ENCODE peak calls at places on chromosomes 13 and 19, in six cellular contexts. One of them, this sample, is unnamed.

GRCh38 chr13:44967656-44968451 is 21.4 kb downstream of the NUFIP1 start:
- DNase-seq in H7: no peak
- DNase-seq in nucleus accumbens: no peak
- DNase-seq in mesenteric fat pad: no peak
- DNase-seq in stimulated activated CD8-positive, alpha-beta memory T cell treated with anti-CD3 and anti-CD28 coated beads, Interleukin-15, amount 100 ng/mL, for 1 hour: no peak
- DNase-seq in GM04504: no peak
- DNase-seq in this sample: no peak

GRCh38 chr19:18596752-18597157 is 8.2 kb downstream of the REX1BD start:
- DNase-seq in H7: peak
- DNase-seq in nucleus accumbens: no peak
- DNase-seq in mesenteric fat pad: no peak
- DNase-seq in stimulated activated CD8-positive, alpha-beta memory T cell treated with anti-CD3 and anti-CD28 coated beads, Interleukin-15, amount 100 ng/mL, for 1 hour: no peak
- DNase-seq in GM04504: no peak
- DNase-seq in this sample: no peak

GRCh38 chr13:42486711-42487198 is 87.2 kb upstream of the TNFSF11 start:
- DNase-seq in H7: no peak
- DNase-seq in nucleus accumbens: no peak
- DNase-seq in mesenteric fat pad: no peak
- DNase-seq in stimulated activated CD8-positive, alpha-beta memory T cell treated with anti-CD3 and anti-CD28 coated beads, Interleukin-15, amount 100 ng/mL, for 1 hour: no peak
- DNase-seq in GM04504: no peak
- DNase-seq in this sample: peak

GRCh38 chr19:28396259-28396940 is 816.6 kb downstream of the UQCRFS1 start:
- DNase-seq in H7: no peak
- DNase-seq in nucleus accumbens: no peak
- DNase-seq in mesenteric fat pad: no peak
- DNase-seq in stimulated activated CD8-positive, alpha-beta memory T cell treated with anti-CD3 and anti-CD28 coated beads, Interleukin-15, amount 100 ng/mL, for 1 hour: no peak
- DNase-seq in GM04504: no peak
- DNase-seq in this sample: no peak

GRCh38 chr13:97133955-97134354 is 88.2 kb upstream of the MBNL2 start:
- DNase-seq in H7: no peak
- DNase-seq in nucleus accumbens: no peak
- DNase-seq in mesenteric fat pad: no peak
- DNase-seq in stimulated activated CD8-positive, alpha-beta memory T cell treated with anti-CD3 and anti-CD28 coated beads, Interleukin-15, amount 100 ng/mL, for 1 hour: no peak
- DNase-seq in GM04504: no peak
- DNase-seq in this sample: no peak

GRCh38 chr19:57887195-57887941 is 1.5 kb downstream of the ZNF814 start:
- DNase-seq in H7: peak
- DNase-seq in nucleus accumbens: no peak
- DNase-seq in mesenteric fat pad: no peak
- DNase-seq in stimulated activated CD8-positive, alpha-beta memory T cell treated with anti-CD3 and anti-CD28 coated beads, Interleukin-15, amount 100 ng/mL, for 1 hour: no peak
- DNase-seq in GM04504: no peak
- DNase-seq in this sample: peak

GRCh38 chr13:59534806-59535205 is 628.9 kb downstream of the DIAPH3 start:
- DNase-seq in H7: no peak
- DNase-seq in nucleus accumbens: no peak
- DNase-seq in mesenteric fat pad: no peak
- DNase-seq in stimulated activated CD8-positive, alpha-beta memory T cell treated with anti-CD3 and anti-CD28 coated beads, Interleukin-15, amount 100 ng/mL, for 1 hour: no peak
- DNase-seq in GM04504: no peak
- DNase-seq in this sample: no peak

GRCh38 chr19:45101796-45102195 is 8.8 kb downstream of the PPP1R37 start:
- DNase-seq in H7: peak
- DNase-seq in nucleus accumbens: no peak
- DNase-seq in mesenteric fat pad: no peak
- DNase-seq in stimulated activated CD8-positive, alpha-beta memory T cell treated with anti-CD3 and anti-CD28 coated beads, Interleukin-15, amount 100 ng/mL, for 1 hour: no peak
- DNase-seq in GM04504: no peak
- DNase-seq in this sample: no peak

GRCh38 chr19:13165091-13165997 is 15.1 kb downstream of the IER2 start:
- DNase-seq in H7: no peak
- DNase-seq in nucleus accumbens: no peak
- DNase-seq in mesenteric fat pad: no peak
- DNase-seq in stimulated activated CD8-positive, alpha-beta memory T cell treated with anti-CD3 and anti-CD28 coated beads, Interleukin-15, amount 100 ng/mL, for 1 hour: no peak
- DNase-seq in GM04504: no peak
- DNase-seq in this sample: no peak

GRCh38 chr19:39971380-39971841 is 446 bp downstream of the PSMC4 start:
- DNase-seq in H7: peak
- DNase-seq in nucleus accumbens: no peak
- DNase-seq in mesenteric fat pad: no peak
- DNase-seq in stimulated activated CD8-positive, alpha-beta memory T cell treated with anti-CD3 and anti-CD28 coated beads, Interleukin-15, amount 100 ng/mL, for 1 hour: no peak
- DNase-seq in GM04504: no peak
- DNase-seq in this sample: no peak

GRCh38 chr19:5091576-5092215 is 122.8 kb downstream of the KDM4B start:
- DNase-seq in H7: no peak
- DNase-seq in nucleus accumbens: no peak
- DNase-seq in mesenteric fat pad: no peak
- DNase-seq in stimulated activated CD8-positive, alpha-beta memory T cell treated with anti-CD3 and anti-CD28 coated beads, Interleukin-15, amount 100 ng/mL, for 1 hour: no peak
- DNase-seq in GM04504: peak
- DNase-seq in this sample: no peak

GRCh38 chr13:102847272-102848234 is 1.7 kb downstream of the ERCC5 start:
- DNase-seq in H7: no peak
- DNase-seq in nucleus accumbens: no peak
- DNase-seq in mesenteric fat pad: no peak
- DNase-seq in stimulated activated CD8-positive, alpha-beta memory T cell treated with anti-CD3 and anti-CD28 coated beads, Interleukin-15, amount 100 ng/mL, for 1 hour: no peak
- DNase-seq in GM04504: no peak
- DNase-seq in this sample: peak

GRCh38 chr19:925087-925911 is 536 bp upstream of the ARID3A start:
- DNase-seq in H7: peak
- DNase-seq in nucleus accumbens: peak
- DNase-seq in mesenteric fat pad: no peak
- DNase-seq in stimulated activated CD8-positive, alpha-beta memory T cell treated with anti-CD3 and anti-CD28 coated beads, Interleukin-15, amount 100 ng/mL, for 1 hour: no peak
- DNase-seq in GM04504: peak
- DNase-seq in this sample: peak

GRCh38 chr13:84279166-84279565 is 396.9 kb upstream of the SLITRK1 start:
- DNase-seq in H7: no peak
- DNase-seq in nucleus accumbens: no peak
- DNase-seq in mesenteric fat pad: no peak
- DNase-seq in stimulated activated CD8-positive, alpha-beta memory T cell treated with anti-CD3 and anti-CD28 coated beads, Interleukin-15, amount 100 ng/mL, for 1 hour: no peak
- DNase-seq in GM04504: no peak
- DNase-seq in this sample: peak

GRCh38 chr13:75610466-75610865 is 25.7 kb upstream of the LMO7 start:
- DNase-seq in H7: no peak
- DNase-seq in nucleus accumbens: no peak
- DNase-seq in mesenteric fat pad: no peak
- DNase-seq in stimulated activated CD8-positive, alpha-beta memory T cell treated with anti-CD3 and anti-CD28 coated beads, Interleukin-15, amount 100 ng/mL, for 1 hour: no peak
- DNase-seq in GM04504: no peak
- DNase-seq in this sample: no peak

GRCh38 chr13:97892717-97893116 is 60.8 kb upstream of the IPO5 start:
- DNase-seq in H7: no peak
- DNase-seq in nucleus accumbens: no peak
- DNase-seq in mesenteric fat pad: no peak
- DNase-seq in stimulated activated CD8-positive, alpha-beta memory T cell treated with anti-CD3 and anti-CD28 coated beads, Interleukin-15, amount 100 ng/mL, for 1 hour: no peak
- DNase-seq in GM04504: peak
- DNase-seq in this sample: peak

GRCh38 chr19:37980419-37980975 is 73.5 kb downstream of the SIPA1L3 start:
- DNase-seq in H7: no peak
- DNase-seq in nucleus accumbens: no peak
- DNase-seq in mesenteric fat pad: peak
- DNase-seq in stimulated activated CD8-positive, alpha-beta memory T cell treated with anti-CD3 and anti-CD28 coated beads, Interleukin-15, amount 100 ng/mL, for 1 hour: no peak
- DNase-seq in GM04504: no peak
- DNase-seq in this sample: peak

GRCh38 chr13:38141792-38142191 is 207.9 kb upstream of the UFM1 start:
- DNase-seq in H7: no peak
- DNase-seq in nucleus accumbens: no peak
- DNase-seq in mesenteric fat pad: no peak
- DNase-seq in stimulated activated CD8-positive, alpha-beta memory T cell treated with anti-CD3 and anti-CD28 coated beads, Interleukin-15, amount 100 ng/mL, for 1 hour: no peak
- DNase-seq in GM04504: no peak
- DNase-seq in this sample: peak

GRCh38 chr13:41916173-41916954 is 44.5 kb downstream of the VWA8 start:
- DNase-seq in H7: no peak
- DNase-seq in nucleus accumbens: no peak
- DNase-seq in mesenteric fat pad: no peak
- DNase-seq in stimulated activated CD8-positive, alpha-beta memory T cell treated with anti-CD3 and anti-CD28 coated beads, Interleukin-15, amount 100 ng/mL, for 1 hour: no peak
- DNase-seq in GM04504: peak
- DNase-seq in this sample: peak

GRCh38 chr19:50362030-50362412 is 3.4 kb downstream of the NAPSA start:
- DNase-seq in H7: no peak
- DNase-seq in nucleus accumbens: no peak
- DNase-seq in mesenteric fat pad: no peak
- DNase-seq in stimulated activated CD8-positive, alpha-beta memory T cell treated with anti-CD3 and anti-CD28 coated beads, Interleukin-15, amount 100 ng/mL, for 1 hour: no peak
- DNase-seq in GM04504: no peak
- DNase-seq in this sample: no peak

GRCh38 chr13:99014391-99014988 is 36.6 kb upstream of the DOCK9 start:
- DNase-seq in H7: no peak
- DNase-seq in nucleus accumbens: no peak
- DNase-seq in mesenteric fat pad: no peak
- DNase-seq in stimulated activated CD8-positive, alpha-beta memory T cell treated with anti-CD3 and anti-CD28 coated beads, Interleukin-15, amount 100 ng/mL, for 1 hour: no peak
- DNase-seq in GM04504: no peak
- DNase-seq in this sample: no peak

GRCh38 chr13:51635137-51635878 is 51.0 kb downstream of the WDFY2 start:
- DNase-seq in H7: no peak
- DNase-seq in nucleus accumbens: no peak
- DNase-seq in mesenteric fat pad: no peak
- DNase-seq in stimulated activated CD8-positive, alpha-beta memory T cell treated with anti-CD3 and anti-CD28 coated beads, Interleukin-15, amount 100 ng/mL, for 1 hour: no peak
- DNase-seq in GM04504: no peak
- DNase-seq in this sample: no peak

GRCh38 chr13:100515410-100515800 is 73.2 kb downstream of the GGACT start:
- DNase-seq in H7: peak
- DNase-seq in nucleus accumbens: no peak
- DNase-seq in mesenteric fat pad: no peak
- DNase-seq in stimulated activated CD8-positive, alpha-beta memory T cell treated with anti-CD3 and anti-CD28 coated beads, Interleukin-15, amount 100 ng/mL, for 1 hour: no peak
- DNase-seq in GM04504: no peak
- DNase-seq in this sample: no peak

GRCh38 chr19:17795495-17795856 is 538 bp downstream of the B3GNT3 start:
- DNase-seq in H7: no peak
- DNase-seq in nucleus accumbens: no peak
- DNase-seq in mesenteric fat pad: no peak
- DNase-seq in stimulated activated CD8-positive, alpha-beta memory T cell treated with anti-CD3 and anti-CD28 coated beads, Interleukin-15, amount 100 ng/mL, for 1 hour: no peak
- DNase-seq in GM04504: no peak
- DNase-seq in this sample: no peak

GRCh38 chr19:19627716-19628498 is at the start of gene LPAR2:
- DNase-seq in H7: peak
- DNase-seq in nucleus accumbens: peak
- DNase-seq in mesenteric fat pad: no peak
- DNase-seq in stimulated activated CD8-positive, alpha-beta memory T cell treated with anti-CD3 and anti-CD28 coated beads, Interleukin-15, amount 100 ng/mL, for 1 hour: peak
- DNase-seq in GM04504: no peak
- DNase-seq in this sample: no peak

GRCh38 chr13:62123409-62123808 is 707.8 kb upstream of the PCDH20 start:
- DNase-seq in H7: no peak
- DNase-seq in nucleus accumbens: no peak
- DNase-seq in mesenteric fat pad: no peak
- DNase-seq in stimulated activated CD8-positive, alpha-beta memory T cell treated with anti-CD3 and anti-CD28 coated beads, Interleukin-15, amount 100 ng/mL, for 1 hour: no peak
- DNase-seq in GM04504: no peak
- DNase-seq in this sample: no peak

GRCh38 chr19:35211545-35212230 is 16.9 kb downstream of the FAM187B start:
- DNase-seq in H7: no peak
- DNase-seq in nucleus accumbens: no peak
- DNase-seq in mesenteric fat pad: no peak
- DNase-seq in stimulated activated CD8-positive, alpha-beta memory T cell treated with anti-CD3 and anti-CD28 coated beads, Interleukin-15, amount 100 ng/mL, for 1 hour: peak
- DNase-seq in GM04504: no peak
- DNase-seq in this sample: no peak